ENCODE peak calls at places on chromosomes 13 and 19, in five cellular contexts. One of them, this sample, is unnamed.

GRCh38 chr19:4369109-4369887 is 25.9 kb downstream of the MPND start:
- DNase-seq in HepG2: no peak
- DNase-seq in SK-N-SH: no peak
- DNase-seq in H1: no peak
- DNase-seq in K562: no peak
- DNase-seq in this sample: no peak

GRCh38 chr19:42412661-42413076 is 14.5 kb downstream of the LIPE start:
- DNase-seq in SK-N-SH: peak
- DNase-seq in K562: no peak
- DNase-seq in H1: no peak
- DNase-seq in HepG2: no peak
- DNase-seq in this sample: no peak

GRCh38 chr19:51422053-51422448 is 4.6 kb upstream of the SIGLEC10 start:
- DNase-seq in K562: peak
- DNase-seq in SK-N-SH: peak
- DNase-seq in HepG2: peak
- DNase-seq in H1: peak
- DNase-seq in this sample: peak

GRCh38 chr19:17214531-17215124 is 529 bp upstream of the USE1 start:
- DNase-seq in HepG2: no peak
- DNase-seq in SK-N-SH: peak
- DNase-seq in K562: no peak
- DNase-seq in H1: no peak
- DNase-seq in this sample: no peak

GRCh38 chr13:82370306-82370705 is 1512.0 kb downstream of the SLITRK1 start:
- DNase-seq in H1: no peak
- DNase-seq in SK-N-SH: no peak
- DNase-seq in HepG2: no peak
- DNase-seq in K562: no peak
- DNase-seq in this sample: no peak

GRCh38 chr13:39527961-39528720 is 74.9 kb downstream of the LHFPL6 start:
- DNase-seq in SK-N-SH: peak
- DNase-seq in HepG2: no peak
- DNase-seq in H1: no peak
- DNase-seq in K562: no peak
- DNase-seq in this sample: peak

GRCh38 chr19:48752511-48753365 is at the start of gene FUT1:
- DNase-seq in SK-N-SH: peak
- DNase-seq in K562: peak
- DNase-seq in H1: peak
- DNase-seq in HepG2: no peak
- DNase-seq in this sample: peak

GRCh38 chr19:34662919-34663318 is 14.0 kb downstream of the SCGB2B2 start:
- DNase-seq in H1: peak
- DNase-seq in HepG2: peak
- DNase-seq in SK-N-SH: peak
- DNase-seq in K562: peak
- DNase-seq in this sample: no peak

GRCh38 chr13:98915563-98916348 is 62.1 kb downstream of the DOCK9 start:
- DNase-seq in H1: no peak
- DNase-seq in SK-N-SH: no peak
- DNase-seq in HepG2: no peak
- DNase-seq in K562: no peak
- DNase-seq in this sample: no peak

GRCh38 chr19:2478324-2478755 is 2.4 kb downstream of the GADD45B start:
- DNase-seq in H1: no peak
- DNase-seq in HepG2: no peak
- DNase-seq in K562: no peak
- DNase-seq in SK-N-SH: peak
- DNase-seq in this sample: peak

GRCh38 chr13:75788494-75788991 is 152.4 kb downstream of the LMO7 start:
- DNase-seq in K562: no peak
- DNase-seq in SK-N-SH: no peak
- DNase-seq in H1: no peak
- DNase-seq in HepG2: no peak
- DNase-seq in this sample: no peak

GRCh38 chr13:75226755-75227435 is 255.1 kb downstream of the TBC1D4 start:
- DNase-seq in SK-N-SH: no peak
- DNase-seq in K562: no peak
- DNase-seq in HepG2: no peak
- DNase-seq in H1: no peak
- DNase-seq in this sample: no peak

GRCh38 chr13:31012285-31013024 is 80.0 kb downstream of the TEX26 start:
- DNase-seq in K562: peak
- DNase-seq in SK-N-SH: peak
- DNase-seq in HepG2: peak
- DNase-seq in H1: no peak
- DNase-seq in this sample: no peak

GRCh38 chr13:29581666-29582065 is 13.8 kb downstream of the SLC7A1 start:
- DNase-seq in H1: no peak
- DNase-seq in K562: no peak
- DNase-seq in SK-N-SH: no peak
- DNase-seq in HepG2: no peak
- DNase-seq in this sample: no peak

GRCh38 chr19:5048727-5049553 is 80.0 kb downstream of the KDM4B start:
- DNase-seq in K562: no peak
- DNase-seq in H1: no peak
- DNase-seq in SK-N-SH: peak
- DNase-seq in HepG2: no peak
- DNase-seq in this sample: no peak

GRCh38 chr19:7257148-7258041 is 36.8 kb downstream of the INSR start:
- DNase-seq in SK-N-SH: no peak
- DNase-seq in H1: no peak
- DNase-seq in K562: peak
- DNase-seq in HepG2: peak
- DNase-seq in this sample: no peak

GRCh38 chr19:53977429-53977990 is 13.9 kb upstream of the CACNG6 start:
- DNase-seq in SK-N-SH: peak
- DNase-seq in K562: peak
- DNase-seq in H1: no peak
- DNase-seq in HepG2: peak
- DNase-seq in this sample: peak
- TF ChIP-seq JUND in SK-N-SH: no peak
- TF ChIP-seq JUND in K562: no peak
- TF ChIP-seq JUND in H1: no peak
- TF ChIP-seq JUND in HepG2: no peak
- TF ChIP-seq JUND in this sample: no peak

DNA sequence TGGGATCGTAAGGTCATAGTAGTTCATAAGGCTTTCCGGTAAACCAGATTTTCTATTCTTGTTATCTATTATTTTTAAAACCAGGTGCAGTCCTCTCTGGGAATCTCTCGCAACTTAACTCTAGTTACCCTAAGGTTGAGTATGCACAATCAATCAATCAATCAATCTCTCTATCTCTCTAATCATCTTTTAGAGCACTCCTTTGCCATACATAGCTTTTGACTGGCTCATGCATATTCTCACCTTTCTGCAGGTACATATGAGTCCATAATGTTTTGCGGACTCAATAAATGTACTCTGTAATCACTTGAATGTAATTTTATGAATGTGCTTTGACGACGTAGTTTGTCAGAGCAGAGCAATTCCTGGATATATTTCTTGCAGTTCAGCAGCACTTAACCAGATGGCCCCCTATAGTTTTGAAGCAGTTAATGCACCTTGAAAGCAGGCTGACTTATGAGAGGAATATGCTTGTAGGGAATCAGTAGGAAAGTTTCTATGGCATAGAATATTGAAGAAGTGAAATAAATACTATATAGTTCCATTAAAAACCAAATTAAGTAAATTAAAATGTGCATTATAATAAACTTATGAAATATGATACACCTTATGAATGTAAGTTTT is 524.7 kb downstream of the GPC5 start:
- DNase-seq in H1: no peak
- DNase-seq in HepG2: peak
- DNase-seq in K562: no peak
- DNase-seq in SK-N-SH: peak
- DNase-seq in this sample: peak
- TF ChIP-seq JUND in H1: no peak
- TF ChIP-seq JUND in HepG2: no peak
- TF ChIP-seq JUND in K562: no peak
- TF ChIP-seq JUND in SK-N-SH: no peak
- TF ChIP-seq JUND in this sample: no peak

GRCh38 chr13:97327521-97328221 is 105.5 kb downstream of the MBNL2 start:
- DNase-seq in K562: peak
- DNase-seq in SK-N-SH: no peak
- DNase-seq in HepG2: no peak
- DNase-seq in H1: no peak
- DNase-seq in this sample: no peak
- TF ChIP-seq JUND in K562: no peak
- TF ChIP-seq JUND in SK-N-SH: peak
- TF ChIP-seq JUND in HepG2: no peak
- TF ChIP-seq JUND in H1: no peak
- TF ChIP-seq JUND in this sample: no peak

GRCh38 chr19:38988632-38989031 is 13.1 kb upstream of the FBXO17 start:
- DNase-seq in HepG2: no peak
- DNase-seq in K562: no peak
- DNase-seq in H1: no peak
- DNase-seq in SK-N-SH: no peak
- DNase-seq in this sample: no peak

GRCh38 chr19:38990949-38991697 is 15.6 kb upstream of the FBXO17 start:
- DNase-seq in K562: no peak
- DNase-seq in H1: no peak
- DNase-seq in SK-N-SH: no peak
- DNase-seq in HepG2: no peak
- DNase-seq in this sample: no peak

GRCh38 chr19:38989066-38989605 is 13.6 kb upstream of the FBXO17 start:
- DNase-seq in H1: no peak
- DNase-seq in SK-N-SH: peak
- DNase-seq in HepG2: no peak
- DNase-seq in K562: no peak
- DNase-seq in this sample: peak

GRCh38 chr19:38993271-38993670 is 17.7 kb upstream of the FBXO17 start:
- DNase-seq in HepG2: no peak
- DNase-seq in SK-N-SH: no peak
- DNase-seq in H1: no peak
- DNase-seq in K562: no peak
- DNase-seq in this sample: no peak
- TF ChIP-seq JUND in HepG2: no peak
- TF ChIP-seq JUND in SK-N-SH: peak
- TF ChIP-seq JUND in H1: no peak
- TF ChIP-seq JUND in K562: no peak
- TF ChIP-seq JUND in this sample: no peak

GRCh38 chr19:46308510-46308909 is 11.7 kb downstream of the HIF3A start:
- DNase-seq in SK-N-SH: no peak
- DNase-seq in HepG2: no peak
- DNase-seq in K562: no peak
- DNase-seq in H1: no peak
- DNase-seq in this sample: no peak

GRCh38 chr19:46299695-46300094 is 2.9 kb downstream of the HIF3A start:
- DNase-seq in HepG2: no peak
- DNase-seq in H1: no peak
- DNase-seq in SK-N-SH: no peak
- DNase-seq in K562: no peak
- DNase-seq in this sample: no peak

GRCh38 chr19:46303345-46303701 is 6.5 kb downstream of the HIF3A start:
- DNase-seq in H1: no peak
- DNase-seq in SK-N-SH: no peak
- DNase-seq in K562: no peak
- DNase-seq in HepG2: no peak
- DNase-seq in this sample: no peak

GRCh38 chr19:46306501-46306900 is 9.7 kb downstream of the HIF3A start:
- DNase-seq in H1: no peak
- DNase-seq in SK-N-SH: no peak
- DNase-seq in HepG2: no peak
- DNase-seq in K562: no peak
- DNase-seq in this sample: no peak

GRCh38 chr19:46303702-46304397 is 7.0 kb downstream of the HIF3A start:
- DNase-seq in H1: peak
- DNase-seq in SK-N-SH: peak
- DNase-seq in HepG2: no peak
- DNase-seq in K562: peak
- DNase-seq in this sample: peak
- TF ChIP-seq JUND in H1: no peak
- TF ChIP-seq JUND in SK-N-SH: no peak
- TF ChIP-seq JUND in HepG2: no peak
- TF ChIP-seq JUND in K562: no peak
- TF ChIP-seq JUND in this sample: no peak

GRCh38 chr19:9672893-9673292 is 2.0 kb downstream of the ZNF562 start:
- DNase-seq in HepG2: peak
- DNase-seq in SK-N-SH: no peak
- DNase-seq in H1: no peak
- DNase-seq in K562: no peak
- DNase-seq in this sample: no peak

GRCh38 chr19:9671654-9672053 is 3.2 kb downstream of the ZNF562 start:
- DNase-seq in SK-N-SH: no peak
- DNase-seq in H1: no peak
- DNase-seq in HepG2: no peak
- DNase-seq in K562: no peak
- DNase-seq in this sample: no peak

GRCh38 chr19:9668544-9668943 is 6.4 kb downstream of the ZNF562 start:
- DNase-seq in SK-N-SH: no peak
- DNase-seq in K562: no peak
- DNase-seq in H1: no peak
- DNase-seq in HepG2: no peak
- DNase-seq in this sample: no peak

GRCh38 chr19:9674669-9675357 is at the start of gene ZNF562:
- DNase-seq in K562: peak
- DNase-seq in SK-N-SH: peak
- DNase-seq in HepG2: peak
- DNase-seq in H1: peak
- DNase-seq in this sample: peak

DNA sequence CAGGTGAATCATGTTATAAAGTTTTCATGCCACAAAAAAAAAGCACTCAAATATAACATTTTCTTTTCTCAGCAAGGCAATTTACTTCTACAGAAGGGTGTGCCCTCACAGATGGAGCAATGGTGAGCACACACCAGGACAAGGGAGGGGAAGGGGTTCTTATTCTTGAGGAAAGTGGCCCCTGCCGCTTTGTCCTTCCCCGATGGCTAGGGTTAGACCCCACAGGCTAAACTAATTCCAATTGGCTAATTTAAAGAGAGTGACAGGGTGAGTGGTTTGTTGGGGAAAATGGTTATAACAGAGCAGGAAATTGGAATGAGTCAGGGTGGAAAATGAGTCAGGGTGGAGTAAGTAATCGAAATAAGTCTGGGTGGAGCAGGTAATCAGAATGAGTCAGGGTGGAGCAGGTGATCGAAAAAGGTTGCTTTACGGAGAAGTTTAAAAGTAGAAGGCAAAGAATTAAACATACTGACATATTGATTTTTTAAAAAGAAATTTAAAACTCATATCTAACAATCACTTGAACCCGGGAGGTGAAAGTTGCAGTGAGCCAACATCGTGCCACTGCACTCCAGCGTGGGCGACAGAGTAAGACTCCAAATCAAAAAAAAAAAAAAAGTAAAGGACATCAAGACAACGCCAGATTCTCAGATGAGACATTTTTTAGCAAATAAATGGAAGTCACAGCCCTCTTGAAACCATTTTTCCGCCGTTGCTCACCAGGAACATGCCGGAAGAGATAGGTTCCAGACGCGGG is 810 bp downstream of the ZNF562 start:
- DNase-seq in HepG2: peak
- DNase-seq in K562: no peak
- DNase-seq in SK-N-SH: no peak
- DNase-seq in H1: no peak
- DNase-seq in this sample: no peak
- TF ChIP-seq JUND in HepG2: no peak
- TF ChIP-seq JUND in K562: no peak
- TF ChIP-seq JUND in SK-N-SH: no peak
- TF ChIP-seq JUND in H1: no peak
- TF ChIP-seq JUND in this sample: no peak

This sample was measured in T47D.